ENCODE peak calls at places on chromosomes 3 and 15, in six cellular contexts. M, C, S, N, E and R are unnamed samples. For H3K4me1 and H3K9me3, the result is how much of the 10 kb centered on the place peaks cover.

GRCh38 chr3:10940106-10940505 is 52.4 kb upstream of the SLC6A1 start:
- DNase-seq in S (no peak), C (no peak), N (no peak), E (no peak), M (no peak), R (no peak)

GRCh38 chr15:61892140-61892539 is 168.1 kb downstream of the VPS13C start:
- DNase-seq in N (no peak), S (no peak), E (no peak), M (no peak), C (no peak), R (no peak)

GRCh38 chr3:23938657-23939056 is 6.4 kb upstream of the NR1D2 start:
- DNase-seq in S (no peak), E (no peak), M (no peak), N (no peak), C (no peak), R (no peak)

GRCh38 chr3:43178891-43179366 is 73.0 kb upstream of the POMGNT2 start:
- DNase-seq in M (no peak), S (no peak), C (peak), N (no peak), E (no peak), R (peak)

GRCh38 chr3:63864008-63864871 is 573 bp downstream of the ATXN7 start:
- DNase-seq in S (peak), E (peak), M (peak), N (peak), C (peak), R (no peak)

GRCh38 chr15:39226169-39226964 is 354.5 kb upstream of the THBS1 start:
- DNase-seq in S (no peak), E (no peak), N (no peak), M (no peak), C (no peak), R (no peak)

GRCh38 chr3:38581774-38582173 is 67.7 kb downstream of the SCN5A start:
- DNase-seq in S (no peak), C (no peak), E (no peak), M (no peak), N (no peak), R (no peak)

GRCh38 chr3:128973988-128974564 is 19.8 kb downstream of the CFAP92 start:
- DNase-seq in S (no peak), N (no peak), E (no peak), C (no peak), M (no peak), R (no peak)

GRCh38 chr3:60673123-60673522 is 578.1 kb downstream of the FHIT start:
- DNase-seq in M (no peak), N (no peak), C (no peak), S (no peak), E (no peak), R (no peak)

GRCh38 chr3:16801698-16802097 is 83.1 kb upstream of the PLCL2 start:
- DNase-seq in M (no peak), E (no peak), N (no peak), C (no peak), S (no peak), R (no peak)

GRCh38 chr15:66476535-66476934 is 21.0 kb downstream of the SNAPC5 start:
- DNase-seq in M (no peak), S (no peak), C (no peak), N (no peak), E (no peak), R (no peak)
- H3K4me1 ChIP-seq in M (under half), S (under half), C (under half), N (under half), E (under half), R (under half)

GRCh38 chr3:176071943-176072342 is 1125.3 kb downstream of the TBL1XR1 start:
- DNase-seq in C (no peak), E (no peak), M (no peak), N (no peak), S (no peak), R (no peak)
- H3K9me3 ChIP-seq in C (under half), E (under half), M (under half), N (under half), S (under half), R (under half)

DNA sequence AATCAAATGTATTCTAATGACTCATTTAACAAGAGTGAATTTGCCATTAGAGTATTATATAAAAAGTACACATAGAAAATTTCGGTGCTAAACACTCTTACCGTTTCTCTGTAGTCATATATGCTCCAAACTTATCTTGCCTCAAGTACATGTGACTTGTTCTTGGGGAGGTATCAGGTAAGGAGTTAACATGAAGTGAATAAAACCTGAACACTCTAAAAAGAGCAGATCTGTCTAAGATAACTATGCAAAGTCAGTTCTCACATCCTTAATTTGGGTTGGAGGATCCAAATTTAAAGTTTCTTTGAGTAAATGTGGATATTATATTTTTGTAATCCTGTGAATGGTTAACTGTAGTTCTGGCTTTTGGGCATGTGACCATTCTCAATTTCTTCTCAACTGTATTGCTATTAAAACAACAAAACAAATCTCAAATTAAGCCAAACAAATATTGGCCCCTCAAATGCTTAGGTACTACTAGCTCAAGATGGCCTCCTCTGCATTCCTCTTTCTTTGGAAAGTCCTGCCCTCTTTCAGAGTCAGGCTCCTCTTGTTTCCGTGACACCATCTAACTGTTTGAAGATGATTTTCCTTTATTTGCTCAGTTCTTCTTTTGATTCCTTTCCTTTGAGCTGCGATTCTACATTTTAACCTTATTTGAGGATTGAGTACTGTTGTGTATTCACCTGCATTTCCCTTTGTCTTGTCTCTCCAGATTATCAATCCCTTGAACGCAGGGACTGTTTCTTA is 4.2 kb downstream of the EDEM1 start:
- DNase-seq in S (no peak), N (no peak), C (no peak), E (no peak), M (no peak), R (no peak)
- H3K4me1 ChIP-seq in S (half or more), N (under half), C (under half), E (half or more), M (half or more), R (half or more)

GRCh38 chr3:14829811-14830210 is 11.0 kb downstream of the FGD5 start:
- DNase-seq in N (no peak), C (no peak), E (no peak), M (no peak), S (no peak), R (no peak)
- H3K9me3 ChIP-seq in N (under half), C (under half), E (under half), M (under half), S (under half), R (under half)

GRCh38 chr3:139235192-139235591 is 108.6 kb upstream of the MRPS22 start:
- DNase-seq in N (no peak), M (no peak), S (no peak), E (no peak), C (no peak), R (no peak)

GRCh38 chr3:139236336-139236735 is 107.5 kb upstream of the MRPS22 start:
- DNase-seq in M (no peak), S (no peak), C (no peak), E (no peak), N (no peak), R (no peak)

GRCh38 chr3:139231555-139232281 is 112.1 kb upstream of the MRPS22 start:
- DNase-seq in E (no peak), C (no peak), M (no peak), N (no peak), S (no peak), R (no peak)

GRCh38 chr3:139238281-139239030 is 105.4 kb upstream of the MRPS22 start:
- DNase-seq in C (no peak), S (no peak), E (no peak), N (no peak), M (no peak), R (no peak)

DNA sequence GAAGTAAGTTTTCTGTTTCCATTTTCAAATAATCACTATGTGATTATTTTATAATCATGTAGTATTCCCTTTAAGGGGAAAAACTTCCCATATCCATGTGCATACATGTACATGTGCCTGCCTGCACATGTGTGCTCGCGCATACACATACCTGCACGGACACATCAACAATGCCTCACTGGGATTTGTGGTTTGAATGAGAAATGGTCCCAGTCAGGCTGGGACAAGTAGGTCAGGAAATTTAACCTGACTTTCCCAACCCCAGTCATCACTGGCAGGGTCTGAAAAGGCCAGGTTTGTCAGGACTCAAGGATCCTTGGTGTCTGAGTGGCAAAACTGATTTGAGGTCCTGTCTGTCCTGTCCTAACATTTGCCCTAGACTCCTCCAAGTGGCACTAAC is 109.3 kb upstream of the MRPS22 start:
- DNase-seq in C (no peak), N (no peak), E (no peak), S (no peak), M (no peak), R (no peak)
- H3K4me1 ChIP-seq in C (under half), N (under half), E (under half), S (under half), M (under half), R (under half)

GRCh38 chr3:44499149-44499898 is 21.9 kb upstream of the ZNF445 start:
- DNase-seq in N (no peak), S (no peak), C (no peak), M (no peak), E (no peak), R (no peak)
- H3K9me3 ChIP-seq in N (under half), S (under half), C (under half), M (under half), E (under half), R (under half)

DNA sequence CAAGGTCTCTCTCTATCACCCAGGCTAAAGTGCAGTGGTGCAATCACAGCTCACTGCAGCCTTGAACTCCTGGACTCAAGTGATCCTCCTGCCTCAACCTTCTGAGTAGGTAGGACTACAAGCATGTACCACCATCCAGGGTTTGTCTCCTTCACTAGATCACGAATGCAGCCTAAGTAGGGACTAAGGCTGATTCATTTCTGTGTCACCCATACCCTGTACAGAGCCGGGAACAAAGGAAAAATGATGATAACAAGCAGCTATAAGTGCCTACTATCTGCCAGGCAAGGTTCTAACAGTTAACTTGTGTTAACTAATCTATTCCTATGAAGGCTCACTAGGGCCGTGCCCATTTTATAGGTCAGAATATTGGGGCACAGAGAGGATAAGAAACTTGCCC is 6.9 kb downstream of the TMEM40 start:
- DNase-seq in C (no peak), S (no peak), N (no peak), E (no peak), M (no peak), R (no peak)
- H3K4me1 ChIP-seq in C (under half), S (under half), N (under half), E (under half), M (under half), R (half or more)

GRCh38 chr15:95180530-95180929 is 949.2 kb downstream of the MCTP2 start:
- DNase-seq in E (no peak), S (no peak), M (no peak), N (no peak), C (no peak), R (no peak)
- H3K9me3 ChIP-seq in E (under half), S (under half), M (under half), N (under half), C (under half), R (under half)

DNA sequence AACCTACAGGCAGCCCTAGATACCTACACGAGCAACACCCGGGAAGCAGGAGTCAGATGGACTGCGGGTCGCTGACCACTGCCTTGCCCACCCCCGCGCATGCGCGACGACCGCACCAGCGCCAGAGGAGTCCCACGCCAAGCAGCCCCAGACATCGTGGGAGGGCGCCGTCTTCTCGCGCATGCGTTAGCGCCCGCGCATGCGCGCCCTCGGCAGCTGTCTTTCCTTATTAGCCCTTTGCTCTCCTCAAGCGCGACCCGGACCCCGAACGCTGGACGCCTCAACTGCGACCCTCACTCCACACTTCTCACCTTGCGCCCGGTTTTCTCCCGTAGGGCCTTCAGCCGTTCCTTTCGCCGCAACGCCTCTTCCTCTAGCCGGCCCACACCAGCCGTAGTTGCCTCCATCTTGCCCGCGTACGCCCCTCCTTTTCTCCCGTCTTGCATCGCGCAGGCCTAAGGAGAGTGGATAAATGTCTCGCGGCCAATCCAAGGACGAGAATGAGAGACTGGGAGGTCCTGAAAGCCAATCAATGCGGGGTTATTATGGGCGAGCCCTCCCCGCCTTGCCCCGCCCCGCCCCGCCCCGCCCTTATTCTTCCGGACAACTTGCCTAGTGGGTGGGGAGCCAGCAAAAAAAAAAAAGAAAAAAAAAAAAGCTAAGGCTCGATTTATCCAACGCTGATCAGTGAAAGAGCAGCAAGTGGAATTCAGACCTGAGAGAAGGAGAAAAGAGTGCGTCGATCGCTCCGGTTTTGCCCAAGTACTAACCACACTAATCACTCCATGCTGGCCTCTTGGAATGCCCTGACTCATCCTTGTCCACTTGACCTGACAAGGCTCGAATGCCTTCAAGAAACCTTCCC is at the start of gene CCDC12:
- DNase-seq in C (peak), M (peak), S (peak), N (peak), E (peak), R (peak)
- H3K4me1 ChIP-seq in C (under half), M (half or more), S (half or more), N (under half), E (under half), R (under half)